ENCODE peak calls at places on chromosomes 12 and 14, in ten cellular contexts. H is GM12878, C is NB4, X is IMR-90, B is lower leg skin, A is transverse colon, O is endothelial cell of umbilical vein, K is H54, S is suprapubic skin, T is upper lobe of left lung. G is an unnamed sample.

GRCh38 chr12:93601591-93601990 is 29.1 kb downstream of the SOCS2 start:
- DNase-seq in A (no peak), S (no peak), X (peak), C (no peak), B (no peak), H (no peak), T (no peak), O (no peak), K (no peak), G (no peak)

GRCh38 chr12:99768758-99769157 is 121.2 kb downstream of the GARIN6 start:
- DNase-seq in X (no peak), A (no peak), S (no peak), H (no peak), K (no peak), O (no peak), B (no peak), T (no peak), C (no peak), G (no peak)

GRCh38 chr12:26102954-26103353 is 21.9 kb downstream of the BHLHE41 start:
- DNase-seq in O (peak), B (no peak), H (no peak), K (no peak), X (no peak), T (no peak), A (no peak), C (no peak), S (no peak), G (no peak)

GRCh38 chr12:102484017-102484731 is 3.8 kb upstream of the IGF1 start:
- DNase-seq in S (no peak), C (peak), B (peak), O (peak), H (peak), T (peak), A (peak), X (peak), K (peak), G (peak)

GRCh38 chr12:49512541-49512940 is 26.3 kb upstream of the KCNH3 start:
- DNase-seq in K (no peak), T (no peak), O (no peak), H (no peak), A (no peak), B (no peak), S (no peak), X (no peak), C (no peak), G (no peak)

GRCh38 chr12:104620761-104621531 is 164.2 kb downstream of the CHST11 start:
- DNase-seq in A (no peak), B (no peak), X (no peak), H (no peak), C (no peak), O (peak), K (no peak), T (no peak), S (no peak), G (peak)

GRCh38 chr14:88323520-88324199 is 591 bp upstream of the KCNK10 start:
- DNase-seq in A (no peak), O (no peak), X (peak), K (no peak), H (no peak), S (no peak), T (no peak), C (no peak), B (no peak), G (peak)

GRCh38 chr12:56221233-56221756 is 427 bp downstream of the RNF41 start:
- DNase-seq in T (peak), C (no peak), S (no peak), O (peak), A (peak), X (peak), K (peak), B (no peak), H (no peak), G (peak)

GRCh38 chr14:99272669-99273024 is 650 bp upstream of the BCL11B start:
- DNase-seq in T (no peak), S (no peak), B (no peak), H (no peak), K (peak), O (no peak), C (no peak), X (no peak), A (no peak), G (no peak)

GRCh38 chr12:96297504-96297903 is 102.7 kb downstream of the CDK17 start:
- DNase-seq in K (no peak), T (no peak), H (no peak), S (no peak), A (no peak), B (no peak), O (no peak), X (no peak), C (no peak), G (no peak)

GRCh38 chr14:66359500-66359899 is 126.7 kb upstream of the CCDC196 start:
- DNase-seq in B (no peak), K (no peak), A (no peak), X (peak), H (peak), S (no peak), O (peak), T (no peak), C (peak), G (peak)

GRCh38 chr14:51328942-51329350 is 88.9 kb downstream of the TMX1 start:
- DNase-seq in X (peak), A (no peak), B (no peak), S (no peak), H (no peak), T (no peak), O (no peak), K (no peak), C (no peak), G (no peak)

GRCh38 chr12:79638490-79638889 is 52.3 kb downstream of the PAWR start:
- DNase-seq in O (no peak), T (no peak), A (no peak), X (no peak), B (no peak), C (no peak), S (no peak), H (no peak), K (no peak), G (no peak)

GRCh38 chr14:64671591-64671990 is 32.6 kb upstream of the PLEKHG3 start:
- DNase-seq in T (no peak), K (no peak), O (peak), C (peak), X (peak), H (no peak), B (no peak), A (no peak), S (no peak), G (peak)

GRCh38 chr12:113097716-113098427 is 37.7 kb downstream of the RASAL1 start:
- DNase-seq in K (no peak), S (no peak), A (no peak), O (no peak), T (no peak), X (no peak), C (no peak), H (no peak), B (no peak), G (no peak)

GRCh38 chr14:47863441-47863840 is 188.0 kb upstream of the MDGA2 start:
- DNase-seq in K (no peak), C (no peak), B (no peak), A (no peak), T (no peak), O (no peak), H (no peak), X (no peak), S (no peak), G (no peak)

GRCh38 chr14:21268612-21269251 is 510 bp downstream of the HNRNPC start:
- DNase-seq in H (no peak), A (peak), K (no peak), T (peak), B (peak), C (peak), S (no peak), X (peak), O (peak), G (peak)

GRCh38 chr12:84911331-84912190 is 1.0 kb downstream of the SLC6A15 start:
- DNase-seq in X (peak), K (no peak), O (peak), B (peak), H (no peak), S (peak), C (peak), A (peak), T (peak), G (no peak)

GRCh38 chr12:6872073-6873048 is 742 bp downstream of the SPSB2 start:
- DNase-seq in X (peak), C (peak), A (peak), O (peak), B (peak), K (peak), S (peak), T (peak), H (peak), G (peak)

GRCh38 chr12:96516472-96517417 is 27.4 kb downstream of the CFAP54 start:
- DNase-seq in X (peak), T (peak), O (peak), C (peak), B (peak), H (peak), S (peak), K (peak), A (peak), G (peak)

GRCh38 chr14:105065280-105066228 is at the start of gene GPR132:
- DNase-seq in X (no peak), A (peak), K (no peak), C (peak), T (peak), S (peak), H (peak), B (no peak), O (no peak), G (no peak)

GRCh38 chr12:82650627-82651337 is 35.9 kb upstream of the TMTC2 start:
- DNase-seq in C (peak), O (peak), K (peak), H (peak), X (no peak), B (peak), S (no peak), A (peak), T (peak), G (no peak)

GRCh38 chr12:3086729-3087323 is 9.6 kb downstream of the TSPAN9 start:
- DNase-seq in O (no peak), A (no peak), T (no peak), X (no peak), H (no peak), B (no peak), K (no peak), C (no peak), S (no peak), G (no peak)
- TF ChIP-seq POLR2A in O (no peak), A (no peak), T (no peak), X (no peak), H (no peak), B (no peak), K (no peak), C (no peak), S (no peak), G (no peak)

DNA sequence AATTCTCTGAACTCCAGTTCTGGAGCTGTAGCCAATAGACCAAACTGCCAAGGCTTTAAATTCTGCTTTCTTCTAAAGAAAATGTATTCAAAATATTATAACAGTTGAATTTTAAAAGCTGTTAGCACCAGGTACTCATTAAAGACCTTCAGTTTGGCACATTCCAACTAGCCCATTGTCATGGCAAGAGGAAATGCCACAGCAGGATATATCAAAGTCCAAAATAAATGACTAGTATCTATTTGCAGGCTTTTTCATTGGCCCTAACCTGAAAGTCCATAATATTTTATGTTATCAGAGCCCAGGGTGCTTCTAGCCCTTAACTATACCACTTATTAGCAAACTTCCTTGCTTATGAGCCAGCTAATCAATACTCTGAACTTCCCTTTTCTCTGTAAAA is 3.1 kb upstream of the RIC8B start:
- DNase-seq in C (no peak), X (no peak), B (no peak), K (no peak), S (no peak), A (no peak), T (no peak), O (no peak), H (no peak), G (no peak)
- TF ChIP-seq POLR2A in C (no peak), X (no peak), B (no peak), K (no peak), S (no peak), A (no peak), T (no peak), O (no peak), H (no peak), G (no peak)

DNA sequence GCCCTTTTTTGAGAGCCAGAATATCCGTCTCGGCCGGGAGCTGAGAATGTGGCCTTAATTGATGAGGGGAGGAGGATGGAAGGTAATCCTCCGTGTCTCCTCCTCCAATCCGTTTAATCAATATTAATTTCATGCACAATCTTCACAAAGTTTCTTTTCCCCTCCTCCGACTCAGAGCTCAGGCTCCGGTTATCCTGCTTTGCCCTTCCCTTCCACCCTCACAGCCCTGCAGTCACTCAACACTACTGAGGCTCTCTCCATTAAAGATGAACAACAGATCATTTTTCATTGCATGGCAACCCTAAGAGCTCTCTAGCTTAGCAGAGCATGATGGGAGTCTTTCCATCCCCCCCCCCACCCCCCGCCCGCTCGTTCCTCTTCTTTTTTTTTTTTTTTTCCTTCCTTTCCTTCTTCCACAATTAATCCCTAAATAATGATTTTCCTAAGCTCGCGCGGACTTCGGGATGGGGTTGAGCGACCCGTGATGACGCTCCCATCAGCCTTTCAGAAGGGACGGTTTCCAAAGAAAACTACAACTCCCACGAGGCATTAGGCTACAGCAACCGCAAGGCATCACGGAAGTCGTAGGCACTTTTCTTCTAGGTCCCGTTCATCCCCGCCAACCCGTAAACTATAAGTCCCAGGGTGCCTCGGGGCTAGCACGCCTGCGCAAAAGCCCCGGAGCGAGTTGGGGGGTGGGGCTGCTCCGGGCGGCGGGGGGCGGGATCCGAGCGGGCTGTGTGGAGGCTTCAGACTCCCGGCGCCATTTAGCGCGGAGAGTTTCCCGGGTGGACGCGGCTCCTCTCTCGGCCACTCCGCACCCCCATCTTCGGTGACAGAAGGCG is at the start of gene WNK1:
- DNase-seq in K (peak), H (peak), S (peak), A (peak), X (peak), B (peak), T (peak), O (peak), C (peak), G (peak)
- TF ChIP-seq POLR2A in K (peak), H (peak), S (peak), A (peak), X (peak), B (no peak), T (no peak), O (peak), C (peak), G (peak)

GRCh38 chr12:88127855-88128254 is 14.0 kb downstream of the CEP290 start:
- DNase-seq in X (no peak), O (no peak), S (no peak), A (no peak), C (no peak), K (no peak), H (no peak), T (no peak), B (no peak), G (no peak)
- TF ChIP-seq POLR2A in X (no peak), O (no peak), S (no peak), A (no peak), C (no peak), K (no peak), H (no peak), T (no peak), B (no peak), G (no peak)

DNA sequence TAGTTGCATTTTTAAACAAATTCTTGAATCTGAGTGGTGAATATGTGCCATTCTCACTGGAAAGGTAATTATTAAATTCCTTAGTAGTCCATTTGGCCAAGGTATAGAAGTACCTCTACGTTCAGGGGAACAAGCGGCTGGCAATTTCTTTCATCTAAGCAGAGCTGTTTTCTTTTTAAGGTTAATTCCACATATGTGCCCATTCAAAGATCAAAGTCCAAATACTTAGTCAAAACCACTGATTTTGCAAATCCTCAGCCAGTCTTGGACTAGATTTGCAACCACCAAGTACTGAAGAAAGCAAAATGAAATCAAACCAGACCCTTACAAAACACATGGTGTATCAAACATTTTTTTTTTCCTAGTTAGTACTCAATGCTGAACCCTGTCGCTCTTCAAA is 68.7 kb upstream of the JDP2 start:
- DNase-seq in K (no peak), H (no peak), O (no peak), T (no peak), A (no peak), S (no peak), C (no peak), X (no peak), B (no peak), G (no peak)
- TF ChIP-seq POLR2A in K (no peak), H (no peak), O (no peak), T (no peak), A (no peak), S (no peak), C (no peak), X (no peak), B (no peak), G (no peak)

GRCh38 chr12:21438643-21439042 is 1.2 kb downstream of the PYROXD1 start:
- DNase-seq in A (no peak), X (peak), B (no peak), K (no peak), C (peak), O (no peak), S (no peak), T (no peak), H (no peak), G (peak)
- TF ChIP-seq POLR2A in A (no peak), X (no peak), B (no peak), K (no peak), C (no peak), O (no peak), S (no peak), T (no peak), H (no peak), G (no peak)

GRCh38 chr12:133180669-133181068 is 626 bp upstream of the ZNF268 start:
- DNase-seq in T (no peak), O (no peak), S (no peak), B (no peak), A (no peak), X (no peak), C (no peak), K (no peak), H (no peak), G (peak)

GRCh38 chr12:133181238-133181959 is at the start of gene ZNF268:
- DNase-seq in B (peak), X (peak), A (peak), H (peak), S (peak), C (peak), K (peak), T (peak), O (peak), G (peak)
- TF ChIP-seq POLR2A in B (no peak), X (peak), A (peak), H (peak), S (no peak), C (peak), K (peak), T (no peak), O (peak), G (peak)

DNA sequence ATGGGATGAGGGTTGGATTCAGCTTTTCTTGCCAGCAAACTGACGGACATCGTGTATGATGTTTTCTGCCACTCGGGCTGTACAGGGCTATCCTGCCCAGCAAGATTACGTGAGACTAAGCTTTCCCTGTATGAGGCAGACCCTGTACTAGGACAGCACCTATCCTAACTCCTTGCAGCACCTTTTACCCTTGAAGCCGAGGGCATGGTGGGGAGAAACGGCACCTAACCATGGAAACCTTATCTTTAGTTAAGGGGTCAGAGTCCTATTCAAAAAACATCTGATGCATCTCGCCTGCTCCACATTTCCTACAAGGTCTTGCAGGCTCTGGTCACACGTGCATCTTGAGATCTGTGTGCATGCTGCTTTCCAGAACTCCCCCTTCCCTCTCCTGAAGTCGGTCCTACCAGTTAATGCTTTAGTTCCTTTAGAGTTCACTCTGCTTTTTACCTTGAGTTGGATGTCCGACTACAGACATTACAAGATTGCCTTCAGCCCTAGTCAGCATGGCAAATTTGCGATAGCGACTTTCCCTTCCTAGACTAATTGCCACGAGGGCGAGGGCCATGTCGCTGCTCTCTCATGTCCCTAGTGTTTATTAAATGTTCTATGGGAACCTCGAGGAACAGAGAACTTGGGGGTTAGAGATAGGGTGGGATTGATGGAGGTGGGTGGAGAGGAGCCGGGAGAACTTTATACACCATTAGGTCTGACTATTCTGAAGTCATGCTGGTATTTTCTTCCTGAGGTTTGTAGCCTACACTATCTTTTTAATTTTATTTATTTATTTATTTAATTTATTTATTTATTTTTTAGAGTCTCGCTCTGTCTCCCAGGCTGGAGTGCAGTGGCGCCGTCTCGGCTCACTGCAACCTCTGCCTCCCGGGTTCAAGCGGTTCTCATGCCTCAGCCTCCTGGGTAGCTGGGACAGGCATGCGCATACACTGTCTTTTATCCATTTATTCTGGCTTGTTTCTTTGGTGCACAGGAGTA is 6.6 kb downstream of the RAN start:
- DNase-seq in B (no peak), S (no peak), T (no peak), C (peak), X (no peak), A (no peak), O (no peak), K (no peak), H (no peak), G (peak)
- TF ChIP-seq POLR2A in B (no peak), S (no peak), T (no peak), C (no peak), X (no peak), A (no peak), O (peak), K (no peak), H (peak), G (no peak)

G was measured in erythroblast.